ENCODE peak calls at places on chromosome 20, in four cellular contexts. L, G, U and P are unnamed samples.

GRCh38 chr20:59765599-59766177 is 161.3 kb downstream of the PHACTR3 start:
- DNase-seq in L (peak; percentile 8), G (peak; percentile 13), U (no peak), P (no peak)

GRCh38 chr20:434661-435419 is 26.7 kb downstream of the RBCK1 start:
- DNase-seq in L (no peak), G (no peak), U (no peak), P (no peak)

GRCh38 chr20:58700823-58701222 is 8.2 kb downstream of the NPEPL1 start:
- DNase-seq in L (no peak), G (no peak), U (no peak), P (peak; percentile 45)

GRCh38 chr20:58703765-58704331 is 11.2 kb downstream of the NPEPL1 start:
- DNase-seq in U (no peak), L (no peak), G (no peak), P (no peak)

GRCh38 chr20:46400253-46400652 is 6.2 kb downstream of the ELMO2 start:
- DNase-seq in U (peak; percentile 20), L (no peak), G (no peak), P (peak; percentile 41)

GRCh38 chr20:36446557-36446956 is 94.8 kb upstream of the MYL9 start:
- DNase-seq in U (no peak), L (no peak), G (no peak), P (no peak)

GRCh38 chr20:40323411-40323810 is 365.6 kb downstream of the MAFB start:
- DNase-seq in U (no peak), L (no peak), G (no peak), P (no peak)

GRCh38 chr20:16115891-16116577 is 457.2 kb downstream of the KIF16B start:
- DNase-seq in G (no peak), L (no peak), U (peak; percentile 23), P (peak; percentile 60)

GRCh38 chr20:13841206-13841605 is 56.4 kb downstream of the NDUFAF5 start:
- DNase-seq in G (no peak), L (no peak), U (no peak), P (no peak)

GRCh38 chr20:62246872-62247652 is 8.7 kb downstream of the OSBPL2 start:
- DNase-seq in L (no peak), U (peak; percentile 58), G (no peak), P (peak; percentile 78)

GRCh38 chr20:39181490-39181889 is 219.3 kb downstream of the DHX35 start:
- DNase-seq in U (no peak), L (no peak), G (no peak), P (no peak)

GRCh38 chr20:62616728-62617621 is 25.3 kb upstream of the SLCO4A1 start:
- DNase-seq in U (peak; percentile 66), L (peak; percentile 61), G (peak; percentile 85), P (peak; percentile 88)

GRCh38 chr20:59994697-59995122 is 36.5 kb downstream of the CDH26 start:
- DNase-seq in U (peak; percentile 32), G (no peak), L (no peak), P (no peak)